ENCODE peak calls at places on chromosomes 3 and 15, in six cellular contexts. U is activated gamma-delta T cell; P is brain microvascular endothelial cell; S is T-helper 1 cell; V is GM12891; F is CD4-positive, alpha-beta T cell. K is an unnamed sample.

GRCh38 chr15:68371160-68371559 is 60.8 kb downstream of the ITGA11 start:
- DNase-seq in U (no peak), P (no peak), F (no peak), S (no peak), V (no peak), K (no peak)

GRCh38 chr3:51538115-51538458 is 432 bp upstream of the RAD54L2 start:
- DNase-seq in V (no peak), U (no peak), F (no peak), P (no peak), S (no peak), K (no peak)

GRCh38 chr15:36053746-36054145 is 507.8 kb upstream of the DPH6 start:
- DNase-seq in U (no peak), S (no peak), F (no peak), P (no peak), V (no peak), K (no peak)

GRCh38 chr3:66496731-66497130 is 4.1 kb downstream of the LRIG1 start:
- DNase-seq in P (no peak), S (no peak), U (no peak), F (no peak), V (no peak), K (no peak)

GRCh38 chr3:152376351-152377183 is 107.8 kb downstream of the MBNL1 start:
- DNase-seq in S (no peak), U (no peak), P (no peak), F (no peak), V (no peak), K (no peak)

GRCh38 chr3:69084326-69084667 is 440 bp upstream of the ARL6IP5 start:
- DNase-seq in S (no peak), P (peak), F (no peak), V (no peak), U (no peak), K (peak)

GRCh38 chr15:95025924-95026728 is 794.8 kb downstream of the MCTP2 start:
- DNase-seq in V (no peak), S (no peak), U (no peak), P (peak), F (no peak), K (peak)

GRCh38 chr3:23620616-23621015 is 185.1 kb upstream of the UBE2E1 start:
- DNase-seq in P (no peak), U (no peak), V (no peak), S (no peak), F (no peak), K (no peak)

GRCh38 chr15:56241374-56242085 is 2.1 kb downstream of the RFX7 start:
- DNase-seq in S (no peak), P (no peak), U (no peak), F (no peak), V (no peak), K (no peak)

GRCh38 chr3:18657858-18658820 is 233.0 kb upstream of the SATB1 start:
- DNase-seq in V (no peak), P (no peak), U (no peak), S (no peak), F (no peak), K (no peak)

GRCh38 chr15:83873966-83874365 is 220.0 kb downstream of the ADAMTSL3 start:
- DNase-seq in U (no peak), S (no peak), V (no peak), P (no peak), F (no peak), K (no peak)

GRCh38 chr15:38398134-38398533 is 55.8 kb upstream of the FAM98B start:
- DNase-seq in F (no peak), U (no peak), V (no peak), S (no peak), P (peak), K (peak)

GRCh38 chr15:22253676-22254408 is 173.5 kb downstream of the OR4M2 start:
- DNase-seq in S (no peak), V (no peak), U (no peak), F (no peak), P (no peak), K (no peak)

GRCh38 chr3:173733029-173733652 is 335.6 kb downstream of the NLGN1 start:
- DNase-seq in U (no peak), V (no peak), P (peak), F (no peak), S (no peak), K (peak)

GRCh38 chr3:120855665-120856437 is 52.2 kb upstream of the STXBP5L start:
- DNase-seq in S (no peak), V (no peak), U (no peak), F (no peak), P (peak), K (peak)

GRCh38 chr3:45124379-45124778 is 21.8 kb downstream of the CDCP1 start:
- DNase-seq in F (no peak), V (no peak), P (peak), U (no peak), S (no peak), K (peak)

GRCh38 chr3:32551087-32551486 is 19.6 kb downstream of the DYNC1LI1 start:
- DNase-seq in S (no peak), V (no peak), P (no peak), F (no peak), U (no peak), K (no peak)

GRCh38 chr3:154779571-154779970 is 300.5 kb upstream of the MME start:
- DNase-seq in S (no peak), P (peak), F (no peak), U (no peak), V (no peak), K (peak)